ENCODE peak calls at places on chromosomes 16 and 17, in ten cellular contexts. P, W, F, B, X, H, A, J, T and O are unnamed samples.

GRCh38 chr16:85514601-85515318 is 98.4 kb upstream of the GSE1 start:
- DNase-seq in P (peak), F (peak), J (no peak), X (peak), B (no peak), T (peak), A (peak), H (peak), W (peak), O (no peak)

GRCh38 chr17:35313875-35314409 is 59.5 kb downstream of the SLFN11 start:
- DNase-seq in F (no peak), W (peak), P (no peak), A (no peak), B (peak), H (peak), X (no peak), T (no peak), J (no peak), O (no peak)

GRCh38 chr17:7626307-7626706 is 1.3 kb downstream of the SAT2 start:
- DNase-seq in F (peak), A (no peak), B (no peak), J (no peak), H (no peak), W (peak), P (no peak), T (no peak), X (no peak), O (no peak)

GRCh38 chr17:16908282-16908681 is 63.6 kb downstream of the TNFRSF13B start:
- DNase-seq in H (no peak), T (no peak), P (no peak), F (no peak), W (no peak), B (no peak), X (no peak), A (no peak), J (no peak), O (no peak)

GRCh38 chr17:82248815-82249638 is 20.2 kb downstream of the SLC16A3 start:
- DNase-seq in X (no peak), H (no peak), T (no peak), P (no peak), B (no peak), F (no peak), W (peak), J (no peak), A (no peak), O (no peak)

GRCh38 chr17:49218941-49219913 is 8.7 kb downstream of the ABI3 start:
- DNase-seq in T (no peak), P (no peak), J (peak), W (peak), H (no peak), B (peak), F (no peak), X (no peak), A (no peak), O (no peak)

GRCh38 chr16:64356267-64356666 is 765.6 kb downstream of the CDH11 start:
- DNase-seq in H (no peak), B (no peak), J (no peak), X (no peak), W (no peak), F (no peak), A (peak), P (no peak), T (no peak), O (no peak)

GRCh38 chr17:74239169-74239568 is 25.8 kb downstream of the TTYH2 start:
- DNase-seq in P (peak), J (no peak), B (no peak), X (no peak), A (peak), W (no peak), F (peak), T (no peak), H (no peak), O (no peak)

GRCh38 chr17:78785011-78785662 is 3.1 kb upstream of the CYTH1 start:
- DNase-seq in B (no peak), H (no peak), W (no peak), F (peak), A (no peak), T (no peak), P (no peak), J (no peak), X (no peak), O (no peak)

GRCh38 chr16:683396-684066 is 603 bp downstream of the JMJD8 start:
- DNase-seq in P (no peak), T (no peak), F (no peak), X (peak), H (no peak), W (no peak), J (no peak), A (no peak), B (no peak), O (no peak)

GRCh38 chr16:6967796-6968195 is 364.8 kb upstream of the RBFOX1 start:
- DNase-seq in X (peak), B (no peak), T (no peak), H (no peak), W (no peak), F (no peak), A (no peak), P (no peak), J (no peak), O (peak)

GRCh38 chr17:38705803-38706624 is 941 bp downstream of the MLLT6 start:
- DNase-seq in A (peak), F (peak), H (peak), W (no peak), P (peak), T (no peak), X (peak), B (peak), J (peak), O (no peak)

GRCh38 chr16:12544477-12545291 is 259.0 kb downstream of the CPPED1 start:
- DNase-seq in P (no peak), T (no peak), J (peak), F (no peak), H (no peak), A (no peak), B (no peak), X (no peak), W (no peak), O (no peak)

GRCh38 chr16:57191056-57191536 is 5.0 kb downstream of the RSPRY1 start:
- DNase-seq in W (no peak), A (peak), H (no peak), X (no peak), B (no peak), J (no peak), T (no peak), P (no peak), F (no peak), O (no peak)

GRCh38 chr17:41308251-41308917 is 725 bp downstream of the KRTAP16-1 start:
- DNase-seq in J (peak), A (no peak), P (no peak), X (no peak), B (peak), F (no peak), H (no peak), T (no peak), W (peak), O (peak)

GRCh38 chr16:35510701-35511100 is 2051.3 kb downstream of the TP53TG3F start:
- DNase-seq in P (no peak), F (no peak), T (no peak), B (no peak), X (no peak), J (no peak), H (no peak), A (no peak), W (no peak), O (no peak)

GRCh38 chr17:65914784-65915342 is 277.1 kb downstream of the CEP112 start:
- DNase-seq in A (no peak), X (no peak), W (no peak), J (peak), P (no peak), B (no peak), H (no peak), F (no peak), T (no peak), O (no peak)

GRCh38 chr16:8936421-8936820 is 27.3 kb downstream of the USP7 start:
- DNase-seq in J (peak), F (no peak), P (no peak), B (peak), W (no peak), A (peak), X (peak), H (no peak), T (no peak), O (no peak)

GRCh38 chr17:7132511-7133094 is 18.0 kb upstream of the ASGR2 start:
- DNase-seq in T (no peak), B (peak), H (no peak), F (no peak), W (no peak), X (peak), P (no peak), J (peak), A (no peak), O (no peak)

GRCh38 chr16:68083239-68083781 is 1.9 kb upstream of the NFATC3 start:
- DNase-seq in P (no peak), J (no peak), W (no peak), T (no peak), H (no peak), A (no peak), X (no peak), B (no peak), F (no peak), O (no peak)

GRCh38 chr17:37614823-37615222 is 5.6 kb upstream of the SYNRG start:
- DNase-seq in J (no peak), X (no peak), A (no peak), W (no peak), B (no peak), F (no peak), P (no peak), H (no peak), T (no peak), O (no peak)

GRCh38 chr17:30086896-30087295 is 29.7 kb upstream of the NSRP1 start:
- DNase-seq in W (no peak), X (no peak), J (no peak), F (no peak), H (no peak), A (no peak), P (no peak), B (no peak), T (no peak), O (no peak)

GRCh38 chr16:4935231-4935855 is 1.6 kb downstream of the PPL start:
- DNase-seq in H (peak), P (peak), T (peak), J (no peak), B (no peak), W (peak), A (peak), F (peak), X (no peak), O (no peak)

GRCh38 chr16:28931801-28932225 is at the start of gene CD19:
- DNase-seq in J (peak), P (no peak), B (no peak), F (no peak), T (no peak), A (no peak), H (no peak), W (no peak), X (no peak), O (no peak)

GRCh38 chr17:64424318-64424717 is 24.6 kb upstream of the MILR1 start:
- DNase-seq in H (no peak), J (no peak), X (no peak), P (no peak), B (no peak), W (no peak), F (no peak), T (no peak), A (no peak), O (no peak)

GRCh38 chr17:64423881-64424280 is 25.0 kb upstream of the MILR1 start:
- DNase-seq in H (no peak), F (peak), B (no peak), X (no peak), T (no peak), P (no peak), W (no peak), J (no peak), A (peak), O (no peak)

GRCh38 chr17:64420143-64420670 is 28.7 kb upstream of the MILR1 start:
- DNase-seq in P (peak), J (peak), F (no peak), T (no peak), W (no peak), H (no peak), B (peak), X (peak), A (peak), O (no peak)

GRCh38 chr17:64413505-64413904 is 22.8 kb upstream of the PECAM1 start:
- DNase-seq in J (peak), P (no peak), H (no peak), B (no peak), F (peak), W (no peak), T (no peak), X (no peak), A (no peak), O (no peak)

GRCh38 chr17:64418506-64419339 is 28.1 kb upstream of the PECAM1 start:
- DNase-seq in T (no peak), F (peak), B (no peak), A (peak), J (peak), W (no peak), H (no peak), P (no peak), X (peak), O (no peak)
- TF ChIP-seq CTCF in T (peak), F (peak), B (peak), A (peak), J (peak), W (peak), H (peak), P (peak), X (peak), O (peak)

GRCh38 chr17:81228420-81228819 is 5.7 kb upstream of the CEP131 start:
- DNase-seq in A (no peak), P (no peak), H (no peak), J (peak), B (no peak), W (peak), X (no peak), F (no peak), T (no peak), O (no peak)
- H3K4me3 ChIP-seq in A (no peak), P (no peak), H (no peak), J (no peak), B (no peak), W (no peak), X (no peak), F (no peak), T (no peak), O (no peak)

DNA sequence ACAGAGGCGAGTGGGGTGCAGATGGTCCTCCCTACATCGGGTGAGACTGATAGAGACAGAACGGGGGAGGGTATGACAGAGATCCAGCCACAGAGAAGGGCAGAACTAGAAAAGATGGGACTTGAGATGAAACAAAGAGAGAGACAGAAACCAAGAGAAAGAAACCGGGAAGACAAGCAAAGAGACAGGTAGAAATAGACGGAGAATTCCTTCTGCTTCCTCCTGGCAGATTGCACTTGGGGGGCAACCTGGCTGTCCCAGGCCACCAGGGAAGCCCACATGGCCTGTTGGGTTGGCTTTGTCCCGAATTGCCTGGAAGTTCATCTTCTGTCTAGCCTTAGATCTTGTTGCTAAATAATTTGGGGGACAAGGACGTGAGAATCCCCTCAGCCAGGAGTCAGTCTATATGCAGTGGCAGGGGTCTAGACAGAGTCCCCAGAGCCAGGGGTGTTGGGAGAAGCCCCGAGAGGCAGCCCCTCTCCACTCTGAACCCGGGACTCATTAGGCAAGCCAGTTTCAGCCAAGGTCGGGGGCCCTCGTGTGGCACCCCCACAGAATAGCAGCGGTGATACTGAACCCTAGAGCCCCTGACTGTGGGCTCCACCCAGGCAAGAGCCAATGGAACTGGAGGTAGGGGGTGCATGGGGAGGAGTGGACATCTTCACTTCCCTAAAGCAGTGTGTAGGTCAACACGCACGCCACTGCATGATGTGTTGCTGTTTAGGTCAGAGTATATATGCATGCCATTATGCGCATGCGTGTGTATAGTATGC is 626 bp upstream of the TSPOAP1 start:
- DNase-seq in J (peak), T (no peak), X (peak), B (peak), H (no peak), P (no peak), F (no peak), A (no peak), W (peak), O (peak)
- TF ChIP-seq CTCF in J (peak), T (no peak), X (peak), B (peak), H (no peak), P (no peak), F (no peak), A (peak), W (peak), O (peak)

GRCh38 chr16:66523861-66524354 is 26.0 kb downstream of the TK2 start:
- DNase-seq in H (no peak), F (no peak), X (no peak), W (no peak), P (no peak), B (peak), T (no peak), J (peak), A (no peak), O (no peak)
- H3K4me3 ChIP-seq in H (no peak), F (no peak), X (no peak), W (no peak), P (no peak), B (peak), T (no peak), J (peak), A (no peak), O (no peak)

DNA sequence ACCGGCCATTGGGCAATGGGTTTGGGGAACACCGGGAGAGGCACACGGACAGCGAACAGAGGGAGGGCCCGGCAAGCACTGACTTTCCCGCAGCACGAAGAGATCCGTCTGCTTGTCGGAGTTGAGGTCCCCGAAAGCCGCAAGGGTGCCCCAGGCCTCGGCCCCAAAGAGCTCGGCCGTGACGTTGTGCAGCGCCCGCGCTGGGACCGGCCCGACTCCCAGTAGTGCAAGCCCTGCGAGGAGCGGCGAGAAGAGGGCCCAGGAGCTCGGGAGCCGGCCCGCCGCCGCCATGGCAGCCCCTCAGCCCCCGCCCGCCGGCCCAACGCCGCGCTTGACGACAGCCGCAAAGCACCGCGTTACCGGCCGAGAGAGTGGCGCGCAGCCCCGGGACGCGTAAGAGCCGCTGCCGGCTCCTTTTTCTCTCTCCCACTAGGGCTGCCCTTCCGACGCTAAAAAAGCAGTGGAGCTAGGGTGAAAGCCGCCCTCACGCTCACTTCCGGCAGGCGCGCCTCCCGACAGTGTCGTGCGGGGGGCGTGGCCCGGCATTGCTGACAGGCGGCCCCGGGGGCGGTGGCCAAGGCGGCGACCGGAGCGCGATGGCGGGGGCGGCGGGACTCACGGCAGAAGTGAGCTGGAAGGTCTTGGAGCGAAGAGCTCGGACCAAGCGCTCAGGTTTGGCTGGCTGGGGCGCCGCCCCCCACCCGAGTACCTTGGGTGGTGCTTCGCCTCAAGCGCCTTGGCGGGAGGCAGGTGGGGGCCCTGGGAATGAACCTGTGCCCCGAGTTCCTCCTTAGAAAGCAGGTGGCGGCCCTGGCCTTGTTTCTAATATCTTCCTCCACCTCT is at the start of the genes ITFG1 and PHKB:
- DNase-seq in J (peak), A (peak), T (peak), X (peak), P (peak), B (peak), W (peak), H (peak), F (peak), O (peak)
- TF ChIP-seq CTCF in J (peak), A (no peak), T (no peak), X (no peak), P (peak), B (no peak), W (peak), H (peak), F (no peak), O (no peak)

DNA sequence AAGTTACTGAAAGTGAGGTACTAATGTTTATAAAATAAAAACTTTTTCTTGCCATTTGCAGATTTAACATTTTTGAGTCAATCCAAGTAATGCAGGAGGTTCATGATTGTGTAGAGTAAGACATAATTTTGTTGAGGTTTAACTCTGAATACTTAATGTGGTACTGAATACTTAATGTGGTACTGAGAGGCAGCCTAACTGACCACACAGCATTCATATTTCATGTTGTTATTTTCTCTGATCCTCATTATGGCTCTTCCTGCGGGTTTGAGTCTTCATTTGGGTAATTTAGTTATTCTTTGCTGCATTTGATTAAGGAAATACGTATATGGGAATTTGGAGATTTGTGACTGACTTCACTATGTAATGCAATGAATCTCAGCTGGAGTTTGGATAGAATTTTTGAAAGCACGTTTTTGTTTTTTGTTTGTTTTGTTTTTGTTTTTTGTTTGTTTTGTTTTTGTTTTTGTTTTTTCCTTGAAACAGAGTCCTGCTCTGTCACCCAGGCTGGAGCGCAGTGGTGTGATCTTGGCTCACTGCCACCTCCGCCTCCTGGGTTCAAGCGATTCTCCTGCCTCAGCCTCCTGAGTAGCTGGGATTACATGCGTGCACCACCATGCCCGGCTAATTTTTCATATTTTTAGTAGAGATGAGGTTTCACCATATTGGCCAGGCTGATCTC is 3.8 kb downstream of the SF3B3 start:
- DNase-seq in A (no peak), X (no peak), T (no peak), F (no peak), W (no peak), J (no peak), H (no peak), P (no peak), B (no peak), O (no peak)
- H3K4me3 ChIP-seq in A (no peak), X (peak), T (no peak), F (no peak), W (no peak), J (peak), H (no peak), P (no peak), B (no peak), O (no peak)

DNA sequence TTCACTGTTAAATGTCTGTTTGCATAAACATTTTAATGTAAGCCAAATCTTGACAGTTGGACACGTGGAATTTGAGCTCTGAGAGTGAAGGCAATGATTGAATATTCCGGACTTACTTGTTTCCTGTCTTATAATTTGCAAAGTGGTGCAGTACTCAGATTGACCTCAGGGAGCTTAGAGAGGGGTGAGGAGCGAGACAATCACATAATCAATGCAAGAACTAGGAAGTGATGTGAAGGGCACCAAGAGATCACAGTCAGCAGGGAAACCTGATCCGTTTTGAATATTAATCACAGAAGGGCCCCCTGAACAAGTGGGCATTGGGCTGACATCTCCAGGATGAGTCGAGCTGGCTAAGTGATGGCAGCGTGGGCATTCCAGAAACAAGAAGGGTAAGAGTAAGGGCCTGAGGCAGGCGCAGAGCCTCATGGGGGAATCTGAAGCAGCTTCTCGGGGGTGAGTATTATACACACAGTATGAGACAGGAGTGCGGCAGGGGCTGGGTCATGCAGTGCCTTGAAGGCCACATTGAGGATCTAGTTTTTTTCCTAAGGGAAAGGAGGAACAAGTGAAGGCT is 26.1 kb downstream of the TEX2 start:
- DNase-seq in P (no peak), X (peak), H (no peak), W (no peak), B (no peak), T (no peak), F (no peak), A (no peak), J (no peak), O (no peak)
- TF ChIP-seq CTCF in P (no peak), X (peak), H (no peak), W (peak), B (no peak), T (no peak), F (no peak), A (peak), J (peak), O (no peak)

GRCh38 chr16:2939968-2940367 is 24.1 kb upstream of the KREMEN2 start:
- DNase-seq in J (no peak), B (no peak), F (no peak), T (no peak), P (no peak), W (no peak), A (no peak), X (no peak), H (no peak), O (no peak)
- H3K4me3 ChIP-seq in J (no peak), B (no peak), F (no peak), T (no peak), P (no peak), W (no peak), A (no peak), X (no peak), H (no peak), O (no peak)

GRCh38 chr17:21288581-21289017 is 4.1 kb downstream of the MAP2K3 start:
- DNase-seq in X (no peak), W (peak), T (no peak), H (no peak), J (peak), F (no peak), B (no peak), A (no peak), P (no peak), O (no peak)
- TF ChIP-seq CTCF in X (no peak), W (no peak), T (no peak), H (no peak), J (peak), F (no peak), B (no peak), A (no peak), P (no peak), O (no peak)